ENCODE peak calls at places on chromosomes 2 and 18, in eight cellular contexts. One of them, this sample, is unnamed.

GRCh38 chr2:46257476-46257875 is 39.7 kb upstream of the EPAS1 start:
- DNase-seq in spleen: no peak
- DNase-seq in Peyer's patch: no peak
- DNase-seq in stomach: no peak
- DNase-seq in A549: no peak
- DNase-seq in HCT116: no peak
- DNase-seq in tibial nerve: no peak
- DNase-seq in sigmoid colon: no peak
- DNase-seq in this sample: no peak

GRCh38 chr2:58428553-58429284 is 187.6 kb upstream of the FANCL start:
- DNase-seq in spleen: peak; percentile 66
- DNase-seq in Peyer's patch: no peak
- DNase-seq in stomach: no peak
- DNase-seq in A549: peak; percentile 14
- DNase-seq in HCT116: no peak
- DNase-seq in tibial nerve: no peak
- DNase-seq in sigmoid colon: no peak
- DNase-seq in this sample: no peak

GRCh38 chr2:227813229-227813561 is 447 bp upstream of the CCL20 start:
- DNase-seq in spleen: no peak
- DNase-seq in Peyer's patch: no peak
- DNase-seq in stomach: no peak
- DNase-seq in A549: no peak
- DNase-seq in HCT116: no peak
- DNase-seq in tibial nerve: no peak
- DNase-seq in sigmoid colon: no peak
- DNase-seq in this sample: no peak

GRCh38 chr2:112577756-112578155 is 6.7 kb upstream of the CHCHD5 start:
- DNase-seq in spleen: no peak
- DNase-seq in Peyer's patch: no peak
- DNase-seq in stomach: no peak
- DNase-seq in A549: peak; percentile 25
- DNase-seq in HCT116: no peak
- DNase-seq in tibial nerve: no peak
- DNase-seq in sigmoid colon: no peak
- DNase-seq in this sample: no peak

GRCh38 chr2:150698016-150698661 is 210.7 kb upstream of the RND3 start:
- DNase-seq in spleen: no peak
- DNase-seq in Peyer's patch: no peak
- DNase-seq in stomach: no peak
- DNase-seq in A549: no peak
- DNase-seq in HCT116: no peak
- DNase-seq in tibial nerve: peak; percentile 11
- DNase-seq in sigmoid colon: no peak
- DNase-seq in this sample: no peak

GRCh38 chr2:58047373-58047674 is 718 bp downstream of the VRK2 start:
- DNase-seq in spleen: no peak
- DNase-seq in Peyer's patch: no peak
- DNase-seq in stomach: no peak
- DNase-seq in A549: no peak
- DNase-seq in HCT116: no peak
- DNase-seq in tibial nerve: no peak
- DNase-seq in sigmoid colon: no peak
- DNase-seq in this sample: no peak

GRCh38 chr18:3405713-3406112 is 44.3 kb upstream of the TGIF1 start:
- DNase-seq in spleen: no peak
- DNase-seq in Peyer's patch: no peak
- DNase-seq in stomach: no peak
- DNase-seq in A549: no peak
- DNase-seq in HCT116: no peak
- DNase-seq in tibial nerve: no peak
- DNase-seq in sigmoid colon: no peak
- DNase-seq in this sample: no peak

GRCh38 chr2:42868874-42869273 is 76.5 kb upstream of the HAAO start:
- DNase-seq in spleen: no peak
- DNase-seq in Peyer's patch: no peak
- DNase-seq in stomach: no peak
- DNase-seq in A549: peak; percentile 22
- DNase-seq in HCT116: no peak
- DNase-seq in tibial nerve: no peak
- DNase-seq in sigmoid colon: no peak
- DNase-seq in this sample: no peak

GRCh38 chr18:45962461-45962860 is 4.7 kb downstream of the EPG5 start:
- DNase-seq in spleen: no peak
- DNase-seq in Peyer's patch: no peak
- DNase-seq in stomach: no peak
- DNase-seq in A549: no peak
- DNase-seq in HCT116: no peak
- DNase-seq in tibial nerve: no peak
- DNase-seq in sigmoid colon: no peak
- DNase-seq in this sample: no peak

GRCh38 chr2:127082974-127083373 is 24.0 kb downstream of the BIN1 start:
- DNase-seq in spleen: no peak
- DNase-seq in Peyer's patch: no peak
- DNase-seq in stomach: no peak
- DNase-seq in A549: no peak
- DNase-seq in HCT116: no peak
- DNase-seq in tibial nerve: no peak
- DNase-seq in sigmoid colon: no peak
- DNase-seq in this sample: peak; percentile 70

GRCh38 chr2:127080941-127081769 is 25.8 kb downstream of the BIN1 start:
- DNase-seq in spleen: peak; percentile 94
- DNase-seq in Peyer's patch: peak; percentile 88
- DNase-seq in stomach: peak; percentile 53
- DNase-seq in A549: no peak
- DNase-seq in HCT116: no peak
- DNase-seq in tibial nerve: no peak
- DNase-seq in sigmoid colon: no peak
- DNase-seq in this sample: peak; percentile 98

GRCh38 chr2:127083819-127084503 is 23.0 kb downstream of the BIN1 start:
- DNase-seq in spleen: no peak
- DNase-seq in Peyer's patch: peak; percentile 86
- DNase-seq in stomach: peak; percentile 85
- DNase-seq in A549: no peak
- DNase-seq in HCT116: no peak
- DNase-seq in tibial nerve: peak; percentile 95
- DNase-seq in sigmoid colon: peak; percentile 96
- DNase-seq in this sample: peak; percentile 97

GRCh38 chr2:127080226-127080940 is 26.6 kb downstream of the BIN1 start:
- DNase-seq in spleen: peak; percentile 91
- DNase-seq in Peyer's patch: peak; percentile 88
- DNase-seq in stomach: peak; percentile 48
- DNase-seq in A549: no peak
- DNase-seq in HCT116: no peak
- DNase-seq in tibial nerve: no peak
- DNase-seq in sigmoid colon: no peak
- DNase-seq in this sample: no peak

GRCh38 chr2:127081826-127082633 is 24.9 kb downstream of the BIN1 start:
- DNase-seq in spleen: peak; percentile 97
- DNase-seq in Peyer's patch: peak; percentile 93
- DNase-seq in stomach: peak; percentile 45
- DNase-seq in A549: no peak
- DNase-seq in HCT116: no peak
- DNase-seq in tibial nerve: no peak
- DNase-seq in sigmoid colon: no peak
- DNase-seq in this sample: no peak
- TF ChIP-seq POLR2A in spleen: no peak
- TF ChIP-seq POLR2A in Peyer's patch: no peak
- TF ChIP-seq POLR2A in stomach: no peak
- TF ChIP-seq POLR2A in A549: no peak
- TF ChIP-seq POLR2A in HCT116: no peak
- TF ChIP-seq POLR2A in tibial nerve: no peak
- TF ChIP-seq POLR2A in sigmoid colon: no peak
- TF ChIP-seq POLR2A in this sample: peak; percentile 71

DNA sequence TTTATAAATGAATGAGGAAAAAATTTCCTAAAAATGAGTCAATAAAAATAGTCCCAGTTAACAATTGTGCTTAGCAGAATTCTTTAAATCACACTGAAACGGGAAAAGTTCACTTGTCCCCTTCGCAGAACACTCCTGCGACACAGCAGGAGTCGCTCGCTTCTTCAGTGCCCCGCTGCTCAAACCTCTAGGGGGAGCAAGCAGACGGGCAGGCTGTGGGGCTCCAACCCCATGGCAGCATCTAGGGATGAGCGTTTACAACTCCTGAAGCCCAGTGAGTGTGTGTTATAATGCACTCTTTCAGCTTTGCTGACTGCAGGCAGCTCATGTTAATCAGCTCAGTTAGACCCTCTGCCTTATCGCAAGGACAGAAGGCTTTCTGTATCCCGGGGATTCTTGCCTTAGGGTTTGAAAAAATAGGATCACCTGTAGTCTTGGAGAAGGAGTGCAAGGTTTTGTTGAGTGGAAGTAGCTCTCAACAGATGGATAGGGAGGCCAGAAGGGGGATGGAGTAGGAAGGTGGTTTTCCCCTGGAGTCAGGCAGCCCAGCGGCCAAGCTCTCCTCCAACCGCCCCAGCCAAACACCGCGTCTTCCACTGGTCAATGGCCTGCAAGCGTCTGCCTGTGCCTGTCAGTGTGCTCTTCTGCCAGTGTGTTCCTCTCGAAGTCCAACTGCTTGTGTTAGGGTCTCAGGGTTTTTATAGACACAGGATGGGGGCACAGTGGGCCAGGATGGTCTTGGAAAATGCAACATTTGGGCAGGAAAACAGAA is 1977.7 kb upstream of the LRRTM1 start:
- DNase-seq in spleen: peak; percentile 54
- DNase-seq in Peyer's patch: no peak
- DNase-seq in stomach: no peak
- DNase-seq in A549: peak; percentile 9
- DNase-seq in HCT116: no peak
- DNase-seq in tibial nerve: no peak
- DNase-seq in sigmoid colon: peak; percentile 17
- DNase-seq in this sample: no peak
- TF ChIP-seq CTCF in spleen: no peak
- TF ChIP-seq CTCF in Peyer's patch: no peak
- TF ChIP-seq CTCF in stomach: no peak
- TF ChIP-seq CTCF in A549: no peak
- TF ChIP-seq CTCF in HCT116: peak; percentile 47
- TF ChIP-seq CTCF in tibial nerve: no peak
- TF ChIP-seq CTCF in sigmoid colon: no peak
- TF ChIP-seq CTCF in this sample: no peak

DNA sequence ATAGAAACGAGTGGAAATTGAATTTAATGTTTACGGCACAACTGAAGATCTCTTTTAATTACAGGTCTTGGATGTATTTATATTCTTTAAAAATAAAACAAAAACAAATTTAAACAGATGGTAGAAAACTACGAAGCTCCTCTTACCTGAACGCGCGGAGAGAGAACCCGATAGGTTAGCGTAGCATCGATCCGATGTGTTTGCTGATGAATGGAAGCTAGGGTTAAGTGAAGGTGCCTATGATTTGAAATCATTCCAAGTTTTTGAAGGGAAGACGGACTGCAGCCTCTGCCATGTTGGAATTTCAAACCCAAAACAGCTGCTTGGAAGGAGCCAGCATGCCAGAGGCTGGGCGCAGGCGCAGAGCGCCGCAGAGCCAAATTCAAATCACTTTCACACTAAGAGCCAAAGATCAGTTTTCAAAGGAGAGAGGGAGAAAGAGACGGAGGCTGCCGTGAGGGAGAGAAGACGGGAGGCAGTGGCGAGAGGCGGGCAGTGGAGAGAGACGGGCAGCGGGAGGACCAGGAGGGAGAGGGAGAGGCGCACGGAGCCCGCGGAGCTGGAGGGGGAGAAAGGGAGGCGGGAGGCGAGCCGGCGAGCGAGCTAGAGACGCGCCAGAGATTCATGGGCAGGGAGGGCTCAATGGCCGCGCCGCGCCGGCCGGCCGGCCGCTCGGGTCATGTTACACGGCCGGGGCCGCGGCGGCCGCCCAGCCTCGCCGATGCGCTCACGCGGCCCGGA is at the start of gene FIGN:
- DNase-seq in spleen: no peak
- DNase-seq in Peyer's patch: peak; percentile 68
- DNase-seq in stomach: peak; percentile 73
- DNase-seq in A549: peak; percentile 81
- DNase-seq in HCT116: no peak
- DNase-seq in tibial nerve: peak; percentile 65
- DNase-seq in sigmoid colon: peak; percentile 89
- DNase-seq in this sample: peak; percentile 44
- TF ChIP-seq POLR2A in spleen: no peak
- TF ChIP-seq POLR2A in Peyer's patch: no peak
- TF ChIP-seq POLR2A in stomach: no peak
- TF ChIP-seq POLR2A in A549: peak; percentile 43
- TF ChIP-seq POLR2A in HCT116: no peak
- TF ChIP-seq POLR2A in tibial nerve: peak; percentile 79
- TF ChIP-seq POLR2A in sigmoid colon: peak; percentile 73
- TF ChIP-seq POLR2A in this sample: peak; percentile 44

GRCh38 chr2:127052068-127052770 is 54.7 kb downstream of the BIN1 start:
- DNase-seq in spleen: peak; percentile 78
- DNase-seq in Peyer's patch: no peak
- DNase-seq in stomach: no peak
- DNase-seq in A549: no peak
- DNase-seq in HCT116: no peak
- DNase-seq in tibial nerve: no peak
- DNase-seq in sigmoid colon: peak; percentile 60
- DNase-seq in this sample: no peak

GRCh38 chr2:127050803-127051115 is 56.2 kb downstream of the BIN1 start:
- DNase-seq in spleen: peak; percentile 80
- DNase-seq in Peyer's patch: peak; percentile 43
- DNase-seq in stomach: no peak
- DNase-seq in A549: no peak
- DNase-seq in HCT116: no peak
- DNase-seq in tibial nerve: no peak
- DNase-seq in sigmoid colon: peak; percentile 61
- DNase-seq in this sample: no peak

GRCh38 chr2:127049927-127050802 is 56.8 kb downstream of the BIN1 start:
- DNase-seq in spleen: peak; percentile 89
- DNase-seq in Peyer's patch: peak; percentile 77
- DNase-seq in stomach: peak; percentile 62
- DNase-seq in A549: peak; percentile 48
- DNase-seq in HCT116: no peak
- DNase-seq in tibial nerve: no peak
- DNase-seq in sigmoid colon: peak; percentile 78
- DNase-seq in this sample: peak; percentile 71

GRCh38 chr2:127051780-127052067 is 55.2 kb downstream of the BIN1 start:
- DNase-seq in spleen: no peak
- DNase-seq in Peyer's patch: no peak
- DNase-seq in stomach: no peak
- DNase-seq in A549: no peak
- DNase-seq in HCT116: no peak
- DNase-seq in tibial nerve: no peak
- DNase-seq in sigmoid colon: no peak
- DNase-seq in this sample: no peak

DNA sequence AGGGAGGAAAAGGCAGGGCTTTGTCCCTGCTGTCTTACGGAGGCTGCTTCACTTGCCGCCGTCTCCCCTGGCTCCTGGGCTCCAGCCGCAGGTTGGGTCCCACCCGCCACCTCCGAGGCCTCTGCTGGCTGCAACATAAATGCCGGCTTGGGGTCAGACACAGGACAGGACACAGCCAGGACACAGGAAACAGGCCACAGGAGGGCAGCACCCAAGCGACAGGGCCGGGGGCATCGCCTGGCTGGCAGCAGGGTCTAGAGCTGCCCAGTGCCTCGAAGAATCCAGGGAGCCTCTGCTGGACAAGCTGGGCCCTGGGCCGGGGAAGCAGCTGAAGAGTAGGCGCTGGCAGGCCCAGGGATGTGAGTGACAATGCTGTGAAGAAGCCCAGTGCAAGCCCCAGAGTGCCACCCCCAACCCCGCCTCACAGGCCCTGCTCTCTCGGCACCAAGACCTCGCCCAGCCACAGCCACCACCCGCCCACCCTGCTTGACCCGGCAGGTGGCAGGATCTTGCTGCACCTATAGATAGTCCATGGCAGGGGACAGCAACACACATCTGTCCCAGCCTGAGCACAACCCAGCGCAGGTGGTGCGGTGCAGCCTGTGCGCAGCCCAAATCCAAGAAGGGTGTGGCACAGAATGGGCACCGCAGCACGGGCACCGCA is 55.7 kb downstream of the BIN1 start:
- DNase-seq in spleen: peak; percentile 76
- DNase-seq in Peyer's patch: no peak
- DNase-seq in stomach: no peak
- DNase-seq in A549: no peak
- DNase-seq in HCT116: no peak
- DNase-seq in tibial nerve: no peak
- DNase-seq in sigmoid colon: peak; percentile 64
- DNase-seq in this sample: peak; percentile 85
- TF ChIP-seq CTCF in spleen: no peak
- TF ChIP-seq CTCF in Peyer's patch: no peak
- TF ChIP-seq CTCF in stomach: no peak
- TF ChIP-seq CTCF in A549: peak; percentile 15
- TF ChIP-seq CTCF in HCT116: peak; percentile 15
- TF ChIP-seq CTCF in tibial nerve: no peak
- TF ChIP-seq CTCF in sigmoid colon: no peak
- TF ChIP-seq CTCF in this sample: peak; percentile 43